ENCODE peak calls at places on chromosome 11, in nine cellular contexts. P is BJ, G is stomach, S is chondrocyte, K is fibroblast of the aortic adventitia, J is mammary epithelial cell, W is lower lobe of right lung, Y is fibroblast of lung, A is spleen. V is an unnamed sample.

GRCh38 chr11:69113646-69114340 is 41.9 kb upstream of the SMIM38 start:
- DNase-seq in K (no peak), W (peak; percentile 35), J (no peak), P (no peak), S (peak; percentile 57), G (no peak), Y (no peak), A (no peak), V (no peak)

GRCh38 chr11:126415128-126415527 is 59.6 kb downstream of the ST3GAL4 start:
- DNase-seq in S (no peak), J (no peak), W (peak; percentile 62), G (peak; percentile 60), K (peak; percentile 99), A (no peak), P (no peak), Y (peak; percentile 96), V (no peak)

GRCh38 chr11:45332486-45332934 is 46.4 kb upstream of the SYT13 start:
- DNase-seq in A (no peak), P (no peak), K (peak; percentile 45), G (peak; percentile 45), J (no peak), W (no peak), S (no peak), Y (peak; percentile 49), V (peak; percentile 67)

GRCh38 chr11:17353228-17354021 is 1.8 kb downstream of the NCR3LG1 start:
- DNase-seq in A (peak; percentile 88), G (peak; percentile 73), Y (peak; percentile 78), S (peak; percentile 88), J (peak; percentile 79), P (peak; percentile 9), W (peak; percentile 83), K (peak; percentile 74), V (peak; percentile 66)

GRCh38 chr11:115279831-115280761 is 224.1 kb downstream of the CADM1 start:
- DNase-seq in A (no peak), K (no peak), Y (peak; percentile 42), S (no peak), G (no peak), P (no peak), W (no peak), J (no peak), V (no peak)

GRCh38 chr11:116190206-116190605 is 582.6 kb downstream of the BUD13 start:
- DNase-seq in A (peak; percentile 53), P (no peak), K (no peak), W (no peak), J (no peak), G (no peak), Y (no peak), S (no peak), V (no peak)

GRCh38 chr11:45501277-45501979 is 164.0 kb downstream of the CHST1 start:
- DNase-seq in W (no peak), P (no peak), A (no peak), J (no peak), K (no peak), S (no peak), Y (no peak), G (no peak), V (no peak)

GRCh38 chr11:126165366-126166156 is 45.9 kb downstream of the RPUSD4 start:
- DNase-seq in Y (no peak), P (no peak), A (peak; percentile 61), K (no peak), J (no peak), W (no peak), S (no peak), G (no peak), V (no peak)

GRCh38 chr11:62926669-62927455 is 5.7 kb upstream of the CHRM1 start:
- DNase-seq in Y (no peak), G (no peak), W (no peak), S (no peak), P (no peak), A (peak; percentile 53), K (no peak), J (no peak), V (no peak)

GRCh38 chr11:35619754-35620640 is 1.7 kb downstream of the FJX1 start:
- DNase-seq in K (no peak), P (no peak), G (no peak), Y (peak; percentile 25), J (no peak), W (peak; percentile 46), A (no peak), S (peak; percentile 89), V (peak; percentile 35)

GRCh38 chr11:96091476-96091875 is 167.6 kb upstream of the MTMR2 start:
- DNase-seq in J (no peak), Y (no peak), W (no peak), A (no peak), K (peak; percentile 28), G (no peak), P (no peak), S (no peak), V (no peak)

GRCh38 chr11:114279778-114280532 is 16.2 kb upstream of the NNMT start:
- DNase-seq in K (peak; percentile 77), G (no peak), P (no peak), A (no peak), S (no peak), Y (peak; percentile 78), J (peak; percentile 63), W (no peak), V (no peak)

GRCh38 chr11:66884443-66884842 is 27.6 kb downstream of the LRFN4 start:
- DNase-seq in W (no peak), S (no peak), K (no peak), Y (no peak), J (no peak), P (no peak), G (no peak), A (no peak), V (no peak)

GRCh38 chr11:66882540-66882939 is 25.7 kb downstream of the LRFN4 start:
- DNase-seq in A (no peak), Y (no peak), P (no peak), K (no peak), J (no peak), S (no peak), W (no peak), G (peak; percentile 87), V (no peak)

GRCh38 chr11:66881927-66882452 is 25.1 kb downstream of the LRFN4 start:
- DNase-seq in S (no peak), G (no peak), W (no peak), K (no peak), Y (no peak), J (no peak), P (no peak), A (no peak), V (no peak)

GRCh38 chr11:66881436-66881835 is 24.6 kb downstream of the LRFN4 start:
- DNase-seq in W (no peak), A (no peak), G (no peak), S (no peak), K (no peak), P (no peak), J (no peak), Y (no peak), V (no peak)

DNA sequence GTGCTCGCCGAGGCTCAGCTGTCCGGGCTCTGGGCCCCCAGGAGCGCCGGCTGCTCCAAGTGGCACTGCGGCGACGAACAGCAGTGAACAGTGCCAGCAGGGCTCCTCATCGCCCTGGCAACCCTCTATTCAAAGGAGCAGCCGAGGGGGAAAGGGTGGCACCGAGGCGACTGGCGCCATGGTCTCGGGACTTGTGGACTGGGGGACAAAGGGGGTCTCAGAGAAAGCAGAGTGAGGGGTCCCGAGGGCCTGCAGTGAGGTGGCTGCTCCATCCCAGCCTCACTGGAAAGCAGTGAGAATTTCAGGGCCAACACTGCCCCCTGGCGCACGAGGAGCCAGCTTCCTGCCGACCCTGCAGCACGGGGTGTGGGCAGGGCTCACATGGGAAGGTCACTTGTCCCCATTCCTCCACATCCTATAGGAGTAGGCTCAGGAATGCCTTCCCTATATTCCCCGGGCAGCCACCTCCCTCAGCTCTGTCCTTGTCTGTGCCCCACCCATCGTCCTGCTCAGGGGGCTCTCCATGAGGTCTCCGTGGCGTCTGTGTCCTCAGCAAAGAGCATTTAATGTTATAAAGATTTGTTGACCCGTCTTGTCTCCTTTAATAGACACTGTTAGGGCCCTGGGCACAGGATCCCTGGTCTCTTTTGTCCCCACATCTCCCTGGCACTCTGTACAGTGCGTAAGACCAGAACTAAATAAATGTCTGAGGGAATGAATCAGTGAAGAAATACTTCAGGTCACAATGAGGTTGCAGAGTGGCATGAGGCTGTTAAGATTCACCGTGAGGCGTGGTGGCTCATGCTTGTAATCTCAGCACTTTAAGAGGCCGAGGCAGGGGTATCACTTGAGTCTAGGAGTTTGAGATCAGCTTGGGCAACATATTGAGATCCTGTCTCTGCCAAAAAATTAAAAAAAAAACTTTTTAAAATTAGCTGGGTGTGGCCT is 26.4 kb downstream of the LRFN4 start:
- DNase-seq in Y (peak; percentile 71), K (peak; percentile 62), P (peak; percentile 34), S (no peak), A (peak; percentile 87), J (peak; percentile 60), G (peak; percentile 79), W (peak; percentile 80), V (peak; percentile 60)
- TF ChIP-seq CTCF in Y (peak; percentile 70), K (peak; percentile 69), P (peak; percentile 62), S (peak; percentile 85), A (peak; percentile 71), J (peak; percentile 76), G (peak; percentile 65), W (peak; percentile 72), V (peak; percentile 87)

DNA sequence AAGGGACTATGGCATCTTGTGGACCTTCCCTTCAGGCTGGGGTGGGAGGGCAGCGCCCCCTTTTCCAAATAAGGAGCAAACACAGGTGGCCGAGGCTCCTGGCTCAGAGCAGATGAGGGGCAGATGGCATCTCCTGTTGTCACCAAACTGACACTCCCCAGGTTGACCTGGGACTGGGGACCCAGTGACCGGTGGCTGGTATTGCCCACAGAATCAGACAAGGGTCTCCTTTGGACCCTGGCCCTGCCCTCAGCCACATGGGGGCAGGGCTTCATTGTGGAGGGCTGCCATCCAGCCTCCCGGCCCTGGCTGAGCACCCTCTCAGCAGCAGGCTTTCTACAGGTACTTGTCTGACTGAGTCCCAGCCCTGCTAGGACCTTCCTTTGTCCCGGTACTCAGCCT is 842 bp upstream of the SIGIRR start:
- DNase-seq in G (no peak), P (no peak), A (peak; percentile 78), S (no peak), W (peak; percentile 43), Y (no peak), K (no peak), J (no peak), V (no peak)
- TF ChIP-seq CTCF in G (no peak), P (no peak), A (no peak), S (no peak), W (no peak), Y (no peak), K (no peak), J (no peak), V (no peak)

DNA sequence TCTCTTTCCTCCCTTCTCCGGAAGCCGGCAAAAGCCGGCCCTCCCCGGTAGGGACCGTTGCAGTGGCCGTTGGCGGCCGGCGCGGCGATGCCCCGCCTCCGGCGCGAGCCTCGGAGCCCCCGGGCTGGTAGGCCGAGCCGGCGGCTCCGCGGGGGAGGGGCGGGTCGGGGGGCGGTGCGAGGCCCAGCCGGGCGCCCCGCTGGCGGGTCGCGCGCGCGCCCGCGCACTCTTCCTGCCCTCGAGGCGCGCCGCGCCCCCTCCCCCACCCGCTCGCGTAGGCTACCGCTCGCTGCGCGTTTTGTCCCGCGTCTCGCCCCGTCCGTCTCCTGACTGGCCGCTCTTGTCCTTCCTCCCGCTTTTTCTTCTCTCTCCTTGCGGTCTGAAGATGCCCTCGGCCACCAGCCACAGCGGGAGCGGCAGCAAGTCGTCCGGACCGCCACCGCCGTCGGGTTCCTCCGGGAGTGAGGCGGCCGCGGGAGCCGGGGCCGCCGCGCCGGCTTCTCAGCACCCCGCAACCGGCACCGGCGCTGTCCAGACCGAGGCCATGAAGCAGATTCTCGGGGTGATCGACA is 591 bp downstream of the CAPRIN1 start:
- DNase-seq in J (peak; percentile 84), G (peak; percentile 93), W (peak; percentile 95), S (peak; percentile 96), K (peak; percentile 76), P (no peak), A (peak; percentile 98), Y (peak; percentile 86), V (peak; percentile 96)
- TF ChIP-seq CTCF in J (no peak), G (no peak), W (no peak), S (no peak), K (no peak), P (no peak), A (no peak), Y (no peak), V (no peak)

GRCh38 chr11:103964390-103964789 is 72.0 kb upstream of the DDI1 start:
- DNase-seq in W (no peak), S (no peak), Y (no peak), J (no peak), G (no peak), P (no peak), A (no peak), K (no peak), V (no peak)
- TF ChIP-seq CTCF in W (no peak), S (no peak), Y (no peak), J (peak; percentile 14), G (no peak), P (no peak), A (no peak), K (no peak), V (no peak)